ENCODE peak calls at places on chromosomes 4 and X, in ten cellular contexts. One of them, this sample, is unnamed.

GRCh38 chr4:118032691-118033090 is 1.6 kb upstream of the NDST3 start:
- DNase-seq in left ventricle myocardium inferior: no peak
- DNase-seq in esophagus squamous epithelium: no peak
- DNase-seq in effector memory CD4-positive, alpha-beta T cell: no peak
- DNase-seq in endodermal cell: peak; percentile 64
- DNase-seq in upper lobe of left lung: no peak
- DNase-seq in RWPE1: peak; percentile 16
- DNase-seq in Peyer's patch: no peak
- DNase-seq in cardiac muscle cell: no peak
- DNase-seq in aorta: no peak
- DNase-seq in this sample: no peak

GRCh38 chr4:14415146-14415545 is 587.1 kb upstream of the CPEB2 start:
- DNase-seq in left ventricle myocardium inferior: no peak
- DNase-seq in esophagus squamous epithelium: no peak
- DNase-seq in effector memory CD4-positive, alpha-beta T cell: no peak
- DNase-seq in endodermal cell: peak; percentile 65
- DNase-seq in upper lobe of left lung: no peak
- DNase-seq in RWPE1: no peak
- DNase-seq in Peyer's patch: no peak
- DNase-seq in cardiac muscle cell: peak; percentile 65
- DNase-seq in aorta: no peak
- DNase-seq in this sample: no peak

GRCh38 chrX:36898301-36898700 is 109.9 kb upstream of the FAM47C start:
- DNase-seq in left ventricle myocardium inferior: no peak
- DNase-seq in esophagus squamous epithelium: no peak
- DNase-seq in effector memory CD4-positive, alpha-beta T cell: no peak
- DNase-seq in endodermal cell: no peak
- DNase-seq in upper lobe of left lung: no peak
- DNase-seq in RWPE1: no peak
- DNase-seq in Peyer's patch: no peak
- DNase-seq in cardiac muscle cell: no peak
- DNase-seq in aorta: no peak
- DNase-seq in this sample: no peak

GRCh38 chrX:119757979-119758681 is at the start of gene SOWAHD:
- DNase-seq in left ventricle myocardium inferior: peak; percentile 38
- DNase-seq in esophagus squamous epithelium: no peak
- DNase-seq in effector memory CD4-positive, alpha-beta T cell: peak; percentile 16
- DNase-seq in endodermal cell: peak; percentile 85
- DNase-seq in upper lobe of left lung: peak; percentile 62
- DNase-seq in RWPE1: peak; percentile 20
- DNase-seq in Peyer's patch: peak; percentile 85
- DNase-seq in cardiac muscle cell: no peak
- DNase-seq in aorta: peak; percentile 69
- DNase-seq in this sample: peak; percentile 13

GRCh38 chrX:115030635-115031034 is 13.2 kb upstream of the IL13RA2 start:
- DNase-seq in left ventricle myocardium inferior: no peak
- DNase-seq in esophagus squamous epithelium: no peak
- DNase-seq in effector memory CD4-positive, alpha-beta T cell: no peak
- DNase-seq in endodermal cell: no peak
- DNase-seq in upper lobe of left lung: peak; percentile 35
- DNase-seq in RWPE1: peak; percentile 36
- DNase-seq in Peyer's patch: no peak
- DNase-seq in cardiac muscle cell: no peak
- DNase-seq in aorta: no peak
- DNase-seq in this sample: no peak

GRCh38 chrX:110408949-110409588 is 50.4 kb downstream of the RTL9 start:
- DNase-seq in left ventricle myocardium inferior: no peak
- DNase-seq in esophagus squamous epithelium: no peak
- DNase-seq in effector memory CD4-positive, alpha-beta T cell: no peak
- DNase-seq in endodermal cell: no peak
- DNase-seq in upper lobe of left lung: no peak
- DNase-seq in RWPE1: no peak
- DNase-seq in Peyer's patch: no peak
- DNase-seq in cardiac muscle cell: peak; percentile 70
- DNase-seq in aorta: no peak
- DNase-seq in this sample: no peak

GRCh38 chr4:77636902-77637301 is 31.3 kb downstream of the CXCL13 start:
- DNase-seq in left ventricle myocardium inferior: no peak
- DNase-seq in esophagus squamous epithelium: no peak
- DNase-seq in effector memory CD4-positive, alpha-beta T cell: no peak
- DNase-seq in endodermal cell: no peak
- DNase-seq in upper lobe of left lung: no peak
- DNase-seq in RWPE1: peak; percentile 75
- DNase-seq in Peyer's patch: no peak
- DNase-seq in cardiac muscle cell: peak; percentile 79
- DNase-seq in aorta: no peak
- DNase-seq in this sample: no peak

GRCh38 chr4:19925516-19925915 is 326.2 kb upstream of the SLIT2 start:
- DNase-seq in left ventricle myocardium inferior: no peak
- DNase-seq in esophagus squamous epithelium: no peak
- DNase-seq in effector memory CD4-positive, alpha-beta T cell: no peak
- DNase-seq in endodermal cell: no peak
- DNase-seq in upper lobe of left lung: no peak
- DNase-seq in RWPE1: no peak
- DNase-seq in Peyer's patch: no peak
- DNase-seq in cardiac muscle cell: no peak
- DNase-seq in aorta: no peak
- DNase-seq in this sample: no peak

GRCh38 chr4:184937745-184938144 is 80.5 kb upstream of the HELT start:
- DNase-seq in left ventricle myocardium inferior: no peak
- DNase-seq in esophagus squamous epithelium: no peak
- DNase-seq in effector memory CD4-positive, alpha-beta T cell: no peak
- DNase-seq in endodermal cell: no peak
- DNase-seq in upper lobe of left lung: no peak
- DNase-seq in RWPE1: no peak
- DNase-seq in Peyer's patch: no peak
- DNase-seq in cardiac muscle cell: no peak
- DNase-seq in aorta: no peak
- DNase-seq in this sample: no peak

GRCh38 chr4:2261853-2262144 is at the start of gene MXD4:
- DNase-seq in left ventricle myocardium inferior: no peak
- DNase-seq in esophagus squamous epithelium: no peak
- DNase-seq in effector memory CD4-positive, alpha-beta T cell: no peak
- DNase-seq in endodermal cell: no peak
- DNase-seq in upper lobe of left lung: no peak
- DNase-seq in RWPE1: no peak
- DNase-seq in Peyer's patch: no peak
- DNase-seq in cardiac muscle cell: no peak
- DNase-seq in aorta: no peak
- DNase-seq in this sample: no peak

GRCh38 chr4:150722908-150723362 is 141.0 kb downstream of the MAB21L2 start:
- DNase-seq in left ventricle myocardium inferior: peak; percentile 88
- DNase-seq in esophagus squamous epithelium: no peak
- DNase-seq in effector memory CD4-positive, alpha-beta T cell: no peak
- DNase-seq in endodermal cell: peak; percentile 64
- DNase-seq in upper lobe of left lung: peak; percentile 87
- DNase-seq in RWPE1: peak; percentile 12
- DNase-seq in Peyer's patch: peak; percentile 90
- DNase-seq in cardiac muscle cell: peak; percentile 90
- DNase-seq in aorta: peak; percentile 88
- DNase-seq in this sample: no peak

DNA sequence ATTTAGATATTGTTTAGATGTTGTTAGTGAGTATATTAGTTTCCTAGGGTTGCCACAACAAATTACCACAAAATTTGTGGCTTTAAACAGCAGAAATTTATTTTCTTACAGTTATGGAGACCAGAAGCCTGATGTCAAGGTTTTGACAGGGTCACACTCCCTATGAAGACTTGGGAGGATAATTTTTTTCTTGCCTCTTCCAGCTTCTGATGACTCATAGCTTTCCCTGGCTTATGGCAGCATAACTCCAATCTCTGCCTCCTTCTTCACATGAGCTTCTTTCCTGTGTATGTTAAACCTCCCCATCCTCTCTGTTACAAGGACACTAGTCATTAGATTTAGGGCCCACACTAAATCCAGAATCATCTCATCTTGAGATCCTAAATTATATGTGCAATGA is 20.9 kb upstream of the RAB40A start:
- DNase-seq in left ventricle myocardium inferior: no peak
- DNase-seq in esophagus squamous epithelium: no peak
- DNase-seq in effector memory CD4-positive, alpha-beta T cell: no peak
- DNase-seq in endodermal cell: no peak
- DNase-seq in upper lobe of left lung: no peak
- DNase-seq in RWPE1: no peak
- DNase-seq in Peyer's patch: no peak
- DNase-seq in cardiac muscle cell: peak; percentile 78
- DNase-seq in aorta: no peak
- DNase-seq in this sample: no peak
- H3K27ac ChIP-seq in left ventricle myocardium inferior: no peak overlapping the region
- H3K27ac ChIP-seq in esophagus squamous epithelium: peak overlapping the region; percentile 11
- H3K27ac ChIP-seq in effector memory CD4-positive, alpha-beta T cell: no peak overlapping the region
- H3K27ac ChIP-seq in endodermal cell: no peak overlapping the region
- H3K27ac ChIP-seq in upper lobe of left lung: no peak overlapping the region
- H3K27ac ChIP-seq in RWPE1: no peak overlapping the region
- H3K27ac ChIP-seq in Peyer's patch: no peak overlapping the region
- H3K27ac ChIP-seq in cardiac muscle cell: no peak overlapping the region
- H3K27ac ChIP-seq in aorta: no peak overlapping the region
- H3K27ac ChIP-seq in this sample: no peak overlapping the region

GRCh38 chrX:40097101-40097491 is 662 bp downstream of the BCOR start:
- DNase-seq in left ventricle myocardium inferior: no peak
- DNase-seq in esophagus squamous epithelium: no peak
- DNase-seq in effector memory CD4-positive, alpha-beta T cell: no peak
- DNase-seq in endodermal cell: no peak
- DNase-seq in upper lobe of left lung: no peak
- DNase-seq in RWPE1: no peak
- DNase-seq in Peyer's patch: no peak
- DNase-seq in cardiac muscle cell: peak; percentile 25
- DNase-seq in aorta: no peak
- DNase-seq in this sample: no peak

GRCh38 chrX:40096395-40097091 is 1.2 kb downstream of the BCOR start:
- DNase-seq in left ventricle myocardium inferior: peak; percentile 51
- DNase-seq in esophagus squamous epithelium: no peak
- DNase-seq in effector memory CD4-positive, alpha-beta T cell: peak; percentile 64
- DNase-seq in endodermal cell: peak; percentile 85
- DNase-seq in upper lobe of left lung: no peak
- DNase-seq in RWPE1: no peak
- DNase-seq in Peyer's patch: peak; percentile 69
- DNase-seq in cardiac muscle cell: peak; percentile 57
- DNase-seq in aorta: peak; percentile 72
- DNase-seq in this sample: peak; percentile 65

GRCh38 chrX:40094041-40094899 is 3.5 kb downstream of the BCOR start:
- DNase-seq in left ventricle myocardium inferior: peak; percentile 69
- DNase-seq in esophagus squamous epithelium: no peak
- DNase-seq in effector memory CD4-positive, alpha-beta T cell: no peak
- DNase-seq in endodermal cell: peak; percentile 90
- DNase-seq in upper lobe of left lung: no peak
- DNase-seq in RWPE1: no peak
- DNase-seq in Peyer's patch: peak; percentile 73
- DNase-seq in cardiac muscle cell: peak; percentile 53
- DNase-seq in aorta: peak; percentile 69
- DNase-seq in this sample: no peak

GRCh38 chrX:40094900-40095587 is 2.7 kb downstream of the BCOR start:
- DNase-seq in left ventricle myocardium inferior: no peak
- DNase-seq in esophagus squamous epithelium: no peak
- DNase-seq in effector memory CD4-positive, alpha-beta T cell: no peak
- DNase-seq in endodermal cell: peak; percentile 67
- DNase-seq in upper lobe of left lung: no peak
- DNase-seq in RWPE1: no peak
- DNase-seq in Peyer's patch: no peak
- DNase-seq in cardiac muscle cell: no peak
- DNase-seq in aorta: no peak
- DNase-seq in this sample: no peak

GRCh38 chrX:40095588-40096394 is 2.0 kb downstream of the BCOR start:
- DNase-seq in left ventricle myocardium inferior: peak; percentile 23
- DNase-seq in esophagus squamous epithelium: no peak
- DNase-seq in effector memory CD4-positive, alpha-beta T cell: no peak
- DNase-seq in endodermal cell: peak; percentile 71
- DNase-seq in upper lobe of left lung: no peak
- DNase-seq in RWPE1: no peak
- DNase-seq in Peyer's patch: peak; percentile 56
- DNase-seq in cardiac muscle cell: peak; percentile 45
- DNase-seq in aorta: no peak
- DNase-seq in this sample: peak; percentile 56
- H3K27ac ChIP-seq in left ventricle myocardium inferior: peak overlapping the region; percentile 93
- H3K27ac ChIP-seq in esophagus squamous epithelium: peak overlapping the region; percentile 92
- H3K27ac ChIP-seq in effector memory CD4-positive, alpha-beta T cell: peak overlapping the region; percentile 80
- H3K27ac ChIP-seq in endodermal cell: no peak overlapping the region
- H3K27ac ChIP-seq in upper lobe of left lung: peak overlapping the region; percentile 96
- H3K27ac ChIP-seq in RWPE1: peak overlapping the region; percentile 87
- H3K27ac ChIP-seq in Peyer's patch: peak overlapping the region; percentile 98
- H3K27ac ChIP-seq in cardiac muscle cell: peak overlapping the region; percentile 66
- H3K27ac ChIP-seq in aorta: peak overlapping the region; percentile 83
- H3K27ac ChIP-seq in this sample: peak overlapping the region; percentile 53

DNA sequence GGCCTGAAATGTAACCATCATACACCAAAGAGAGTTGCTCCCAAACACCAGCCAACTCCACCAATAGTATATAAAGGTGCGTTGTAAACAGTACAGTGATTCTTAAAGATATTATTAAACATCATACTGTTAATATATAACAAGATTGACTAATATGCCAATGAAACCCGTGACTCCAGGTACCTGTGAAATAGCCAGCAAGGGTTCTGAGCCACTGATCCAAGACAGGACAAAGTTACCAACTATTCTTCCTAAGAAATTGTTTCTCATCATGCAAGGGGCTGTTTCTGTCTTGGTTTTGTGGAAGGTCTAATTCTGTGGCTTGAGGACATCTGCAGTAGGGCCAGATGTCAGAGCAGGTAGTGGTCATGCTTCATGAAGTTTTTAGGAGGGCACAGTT is 47.2 kb downstream of the FHL1 start:
- DNase-seq in left ventricle myocardium inferior: no peak
- DNase-seq in esophagus squamous epithelium: no peak
- DNase-seq in effector memory CD4-positive, alpha-beta T cell: no peak
- DNase-seq in endodermal cell: no peak
- DNase-seq in upper lobe of left lung: no peak
- DNase-seq in RWPE1: no peak
- DNase-seq in Peyer's patch: no peak
- DNase-seq in cardiac muscle cell: no peak
- DNase-seq in aorta: no peak
- DNase-seq in this sample: no peak
- H3K27ac ChIP-seq in left ventricle myocardium inferior: peak overlapping the region; percentile 87
- H3K27ac ChIP-seq in esophagus squamous epithelium: peak overlapping the region; percentile 63
- H3K27ac ChIP-seq in effector memory CD4-positive, alpha-beta T cell: no peak overlapping the region
- H3K27ac ChIP-seq in endodermal cell: no peak overlapping the region
- H3K27ac ChIP-seq in upper lobe of left lung: no peak overlapping the region
- H3K27ac ChIP-seq in RWPE1: no peak overlapping the region
- H3K27ac ChIP-seq in Peyer's patch: peak overlapping the region; percentile 75
- H3K27ac ChIP-seq in cardiac muscle cell: no peak overlapping the region
- H3K27ac ChIP-seq in aorta: peak overlapping the region; percentile 57
- H3K27ac ChIP-seq in this sample: no peak overlapping the region

DNA sequence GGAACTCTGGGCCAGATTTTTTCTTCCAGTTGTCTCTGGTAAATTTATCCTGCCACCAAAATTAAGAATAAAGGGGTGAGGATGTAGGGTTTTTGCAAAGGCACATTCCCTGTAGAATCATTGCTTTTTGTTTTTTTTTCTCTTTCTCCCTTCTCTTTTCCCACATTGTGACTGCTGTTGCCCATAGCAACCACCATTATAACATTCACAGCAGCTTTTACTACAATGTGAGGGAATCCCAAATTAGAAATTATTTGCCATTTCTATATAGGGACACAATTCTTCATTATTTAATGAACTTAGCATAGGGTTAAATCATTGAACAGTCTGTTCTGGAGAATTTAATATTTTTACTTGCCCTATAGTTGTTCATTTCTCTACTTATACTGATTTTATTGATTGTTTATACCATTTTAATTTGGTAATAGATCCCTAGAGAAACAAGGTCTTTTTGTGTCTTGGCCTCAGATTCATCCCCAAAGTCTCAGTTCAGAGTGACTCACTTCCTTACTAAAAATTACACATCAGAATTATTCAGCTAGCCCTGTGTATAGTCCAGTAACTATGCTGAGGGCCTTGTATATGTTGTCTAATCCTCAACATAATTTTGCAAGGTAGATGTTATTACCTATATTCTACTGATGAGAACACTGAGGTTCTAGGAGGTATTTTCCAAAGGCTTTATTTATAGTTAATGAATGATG is 80.8 kb upstream of the ANK2 start:
- DNase-seq in left ventricle myocardium inferior: no peak
- DNase-seq in esophagus squamous epithelium: no peak
- DNase-seq in effector memory CD4-positive, alpha-beta T cell: no peak
- DNase-seq in endodermal cell: no peak
- DNase-seq in upper lobe of left lung: no peak
- DNase-seq in RWPE1: no peak
- DNase-seq in Peyer's patch: no peak
- DNase-seq in cardiac muscle cell: peak; percentile 3
- DNase-seq in aorta: no peak
- DNase-seq in this sample: no peak
- H3K27ac ChIP-seq in left ventricle myocardium inferior: no peak overlapping the region
- H3K27ac ChIP-seq in esophagus squamous epithelium: no peak overlapping the region
- H3K27ac ChIP-seq in effector memory CD4-positive, alpha-beta T cell: no peak overlapping the region
- H3K27ac ChIP-seq in endodermal cell: no peak overlapping the region
- H3K27ac ChIP-seq in upper lobe of left lung: no peak overlapping the region
- H3K27ac ChIP-seq in RWPE1: no peak overlapping the region
- H3K27ac ChIP-seq in Peyer's patch: no peak overlapping the region
- H3K27ac ChIP-seq in cardiac muscle cell: no peak overlapping the region
- H3K27ac ChIP-seq in aorta: no peak overlapping the region
- H3K27ac ChIP-seq in this sample: no peak overlapping the region

This sample was measured in CD8-positive, alpha-beta T cell.